ENCODE peak calls at places on chromosomes 12 and 14, in four cellular contexts. One of them, this sample, is unnamed.

GRCh38 chr12:43362910-43363694 is 188.9 kb downstream of the ADAMTS20 start:
- DNase-seq in pancreas: no peak
- DNase-seq in IMR-90: peak; percentile 16
- DNase-seq in AG04449: no peak
- DNase-seq in this sample: no peak

GRCh38 chr14:104341532-104342434 is 203.4 kb downstream of the KIF26A start:
- DNase-seq in pancreas: peak; percentile 86
- DNase-seq in IMR-90: no peak
- DNase-seq in AG04449: no peak
- DNase-seq in this sample: no peak

GRCh38 chr14:69101331-69101826 is 51.5 kb downstream of the DCAF5 start:
- DNase-seq in IMR-90: peak; percentile 91
- DNase-seq in AG04449: peak; percentile 42
- DNase-seq in pancreas: no peak
- DNase-seq in this sample: no peak

GRCh38 chr12:127293507-127294310 is 973.3 kb upstream of the TMEM132C start:
- DNase-seq in IMR-90: peak; percentile 33
- DNase-seq in pancreas: peak; percentile 32
- DNase-seq in AG04449: no peak
- DNase-seq in this sample: no peak

GRCh38 chr12:1830401-1830845 is 10.1 kb downstream of the LRTM2 start:
- DNase-seq in pancreas: no peak
- DNase-seq in IMR-90: no peak
- DNase-seq in AG04449: no peak
- DNase-seq in this sample: no peak

GRCh38 chr12:132287391-132288238 is 41.8 kb downstream of the GALNT9 start:
- DNase-seq in IMR-90: no peak
- DNase-seq in pancreas: peak; percentile 10
- DNase-seq in AG04449: no peak
- DNase-seq in this sample: no peak

GRCh38 chr12:54956818-54957641 is 27.5 kb downstream of the TESPA1 start:
- DNase-seq in pancreas: no peak
- DNase-seq in AG04449: no peak
- DNase-seq in IMR-90: no peak
- DNase-seq in this sample: no peak

GRCh38 chr12:29552324-29552927 is 54.9 kb upstream of the OVCH1 start:
- DNase-seq in IMR-90: peak; percentile 61
- DNase-seq in AG04449: no peak
- DNase-seq in pancreas: peak; percentile 59
- DNase-seq in this sample: no peak

GRCh38 chr14:104556256-104557021 is 23.1 kb upstream of the C14orf180 start:
- DNase-seq in IMR-90: no peak
- DNase-seq in pancreas: no peak
- DNase-seq in AG04449: no peak
- DNase-seq in this sample: no peak

GRCh38 chr12:49748306-49748705 is 6.9 kb downstream of the TMBIM6 start:
- DNase-seq in AG04449: no peak
- DNase-seq in pancreas: no peak
- DNase-seq in IMR-90: peak; percentile 42
- DNase-seq in this sample: no peak

GRCh38 chr14:31930070-31930469 is 147.0 kb upstream of the ARHGAP5 start:
- DNase-seq in pancreas: no peak
- DNase-seq in AG04449: no peak
- DNase-seq in IMR-90: no peak
- DNase-seq in this sample: no peak

GRCh38 chr14:31927348-31927826 is 149.7 kb upstream of the ARHGAP5 start:
- DNase-seq in AG04449: peak; percentile 91
- DNase-seq in IMR-90: peak; percentile 97
- DNase-seq in pancreas: no peak
- DNase-seq in this sample: peak; percentile 87

GRCh38 chr14:31933716-31934115 is 143.4 kb upstream of the ARHGAP5 start:
- DNase-seq in IMR-90: peak; percentile 36
- DNase-seq in pancreas: no peak
- DNase-seq in AG04449: no peak
- DNase-seq in this sample: no peak

GRCh38 chr14:31932675-31933074 is 144.4 kb upstream of the ARHGAP5 start:
- DNase-seq in AG04449: no peak
- DNase-seq in pancreas: no peak
- DNase-seq in IMR-90: no peak
- DNase-seq in this sample: no peak

GRCh38 chr14:31930493-31931225 is 146.4 kb upstream of the ARHGAP5 start:
- DNase-seq in AG04449: no peak
- DNase-seq in pancreas: no peak
- DNase-seq in IMR-90: peak; percentile 65
- DNase-seq in this sample: peak; percentile 59
- H3K4me3 ChIP-seq in AG04449: no peak overlapping the region
- H3K4me3 ChIP-seq in pancreas: no peak overlapping the region
- H3K4me3 ChIP-seq in IMR-90: no peak overlapping the region
- H3K4me3 ChIP-seq in this sample: no peak overlapping the region

DNA sequence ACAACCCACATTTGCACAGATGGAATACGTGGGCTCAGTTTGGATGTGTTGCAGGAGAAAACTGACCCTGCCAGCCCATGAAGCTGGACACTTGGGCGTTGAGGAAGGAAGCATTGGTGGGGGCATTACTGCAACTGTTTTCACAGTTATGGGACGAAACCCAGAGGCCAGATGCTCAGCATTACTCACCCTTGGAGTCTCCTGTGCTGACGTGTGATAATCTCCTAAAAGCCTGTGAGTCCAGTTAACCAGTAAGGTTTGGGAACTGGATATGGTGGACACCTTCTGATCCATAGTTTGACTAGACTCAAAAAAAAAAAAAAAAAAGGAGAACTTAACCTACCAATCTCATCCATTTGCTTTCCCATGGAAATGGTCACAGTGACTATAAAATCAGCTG is 52.8 kb upstream of the EGLN3 start:
- DNase-seq in AG04449: no peak
- DNase-seq in pancreas: no peak
- DNase-seq in IMR-90: no peak
- DNase-seq in this sample: no peak
- H3K4me3 ChIP-seq in AG04449: no peak overlapping the region
- H3K4me3 ChIP-seq in pancreas: no peak overlapping the region
- H3K4me3 ChIP-seq in IMR-90: no peak overlapping the region
- H3K4me3 ChIP-seq in this sample: no peak overlapping the region

GRCh38 chr14:77141592-77142288 is at the start of gene ZDHHC22:
- DNase-seq in AG04449: no peak
- DNase-seq in pancreas: no peak
- DNase-seq in IMR-90: no peak
- DNase-seq in this sample: no peak
- H3K4me3 ChIP-seq in AG04449: peak within 1 kb of the TSS; percentile 38
- H3K4me3 ChIP-seq in pancreas: peak within 1 kb of the TSS; percentile 7
- H3K4me3 ChIP-seq in IMR-90: no peak within 1 kb of the TSS
- H3K4me3 ChIP-seq in this sample: peak within 1 kb of the TSS; percentile 23

DNA sequence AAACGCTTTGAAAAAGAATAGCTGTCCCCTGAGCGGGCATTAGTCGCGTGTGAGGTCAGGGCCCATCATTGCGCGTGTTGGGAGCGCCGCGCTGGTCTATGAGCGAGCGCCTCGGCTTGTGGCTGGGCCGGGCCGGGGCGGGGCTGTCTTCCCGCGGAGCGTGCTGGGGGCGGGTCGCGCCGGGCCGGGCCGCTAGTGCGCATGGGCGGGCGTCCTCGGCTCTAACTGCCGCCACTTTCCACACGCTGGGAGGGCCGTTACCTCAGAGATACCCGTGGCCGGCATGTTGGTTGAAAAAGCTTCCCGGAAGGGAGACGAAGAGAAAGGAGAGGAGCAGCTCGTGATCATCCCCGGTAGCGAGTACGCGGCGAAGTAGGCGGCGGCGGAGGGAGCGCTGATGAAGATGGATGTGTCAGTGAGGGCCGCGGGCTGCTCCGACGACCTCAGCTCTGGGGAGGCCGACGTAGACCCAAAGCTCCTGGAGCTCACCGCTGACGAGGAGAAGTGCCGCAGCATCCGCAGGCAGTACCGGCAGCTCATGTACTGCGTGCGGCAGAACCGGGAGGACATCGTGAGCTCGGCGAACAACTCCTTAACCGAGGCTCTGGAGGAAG is at the start of gene EID3:
- DNase-seq in AG04449: no peak
- DNase-seq in pancreas: peak; percentile 89
- DNase-seq in IMR-90: peak; percentile 73
- DNase-seq in this sample: no peak
- H3K4me3 ChIP-seq in AG04449: peak within 1 kb of the TSS; percentile 54
- H3K4me3 ChIP-seq in pancreas: peak within 1 kb of the TSS; percentile 21
- H3K4me3 ChIP-seq in IMR-90: peak within 1 kb of the TSS; percentile 43
- H3K4me3 ChIP-seq in this sample: peak within 1 kb of the TSS; percentile 49

DNA sequence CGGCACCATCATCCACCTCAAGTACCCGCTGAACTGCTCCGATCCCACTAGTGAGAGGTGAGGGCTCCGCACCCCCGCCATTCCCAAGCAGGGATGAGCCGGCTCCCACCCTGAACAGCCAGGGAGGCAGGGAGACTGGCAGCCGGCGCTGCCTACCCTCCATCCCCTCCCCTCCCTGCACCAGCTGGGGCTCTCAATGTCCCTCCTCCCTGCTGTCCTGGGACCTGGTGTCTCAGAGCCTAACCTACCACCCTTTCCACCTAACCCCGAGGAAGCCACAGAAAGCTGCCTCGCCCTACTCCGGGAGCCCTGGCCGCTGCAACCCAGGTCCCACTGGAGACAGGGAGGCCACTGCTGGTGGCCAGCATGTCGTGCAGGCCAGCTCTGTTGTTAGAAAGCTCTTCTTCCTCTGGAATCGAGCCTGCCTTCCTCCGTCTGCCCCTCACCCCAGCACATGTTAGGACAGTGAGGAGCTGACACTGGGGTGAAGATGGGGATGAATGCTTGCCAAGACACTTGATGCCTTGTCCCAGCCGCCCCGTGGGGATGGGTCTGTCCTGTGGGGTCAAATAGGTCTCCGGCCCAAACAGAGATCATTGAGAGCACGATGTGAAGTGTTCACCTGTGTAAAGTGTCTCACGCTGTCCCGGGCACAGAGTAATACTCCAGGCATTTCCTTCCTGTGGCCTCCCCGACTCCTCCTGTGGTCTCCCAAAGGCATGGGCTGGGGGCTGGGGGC is 1.1 kb downstream of the PTPN6 start:
- DNase-seq in pancreas: peak; percentile 18
- DNase-seq in IMR-90: no peak
- DNase-seq in AG04449: no peak
- DNase-seq in this sample: no peak
- H3K4me3 ChIP-seq in pancreas: no peak overlapping the region
- H3K4me3 ChIP-seq in IMR-90: no peak overlapping the region
- H3K4me3 ChIP-seq in AG04449: no peak overlapping the region
- H3K4me3 ChIP-seq in this sample: no peak overlapping the region

This sample was measured in retinal pigment epithelial cell.